ENCODE peak calls at places on chromosomes 4 and X, in five cellular contexts. Z is neuronal stem cell, Y is H9, T is mesendoderm, D is trophoblast cell. P is an unnamed sample.

GRCh38 chr4:2318885-2319284 is 57.0 kb upstream of the MXD4 start:
- DNase-seq in D (no peak), Y (no peak), Z (no peak), T (no peak), P (no peak)

GRCh38 chr4:165964591-165964990 is 91.6 kb downstream of the TLL1 start:
- DNase-seq in T (no peak), Z (no peak), D (peak), Y (no peak), P (no peak)

GRCh38 chrX:152601848-152602616 is 35.7 kb upstream of the GABRQ start:
- DNase-seq in T (peak), Y (peak), D (no peak), Z (no peak), P (no peak)

GRCh38 chr4:2796261-2797187 is 3.6 kb downstream of the SH3BP2 start:
- DNase-seq in Y (no peak), T (no peak), Z (no peak), D (peak), P (peak)

GRCh38 chr4:77149789-77150188 is 7.2 kb upstream of the CCNG2 start:
- DNase-seq in D (no peak), Z (no peak), T (no peak), Y (no peak), P (no peak)

GRCh38 chr4:14783011-14783877 is 219.0 kb upstream of the CPEB2 start:
- DNase-seq in T (no peak), Z (no peak), Y (no peak), D (no peak), P (peak)

GRCh38 chrX:18895157-18895952 is 88.6 kb downstream of the PHKA2 start:
- DNase-seq in T (no peak), D (peak), Y (peak), Z (no peak), P (peak)

GRCh38 chr4:151117371-151117962 is 18.0 kb downstream of the RPS3A start:
- DNase-seq in Z (peak), D (peak), T (peak), Y (peak), P (peak)

GRCh38 chr4:152454398-152455011 is 81.4 kb downstream of the FBXW7 start:
- DNase-seq in D (peak), Z (no peak), T (no peak), Y (no peak), P (peak)

GRCh38 chrX:73863268-73863667 is 300.3 kb downstream of the CHIC1 start:
- DNase-seq in Z (no peak), D (no peak), T (no peak), Y (no peak), P (no peak)

DNA sequence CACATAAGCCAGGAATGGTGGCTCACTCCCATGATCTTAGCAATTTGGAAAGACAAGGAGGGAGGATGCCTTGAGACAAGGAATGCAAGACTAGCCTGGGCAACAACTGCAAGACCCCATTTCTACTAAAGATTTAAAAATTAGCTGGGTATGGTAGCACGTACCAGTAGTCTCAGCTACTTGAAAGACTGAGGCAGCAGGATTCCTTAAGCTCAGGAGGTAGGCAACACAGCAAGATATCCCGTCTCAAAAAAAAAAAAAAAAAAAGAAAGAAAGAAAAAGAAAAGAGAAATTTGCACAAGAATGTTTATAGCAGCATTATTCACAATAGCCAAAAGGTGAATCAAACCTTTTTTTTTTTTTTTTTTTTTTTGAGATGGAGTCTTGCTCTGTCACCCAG is 29.7 kb downstream of the PDS5A start:
- DNase-seq in Z (no peak), Y (no peak), T (no peak), D (no peak), P (no peak)
- H3K23ac ChIP-seq in Z (no peak), Y (no peak), T (no peak), D (no peak), P (peak)

GRCh38 chr4:155954939-155955338 is 1.3 kb upstream of the CTSO start:
- DNase-seq in T (no peak), Z (no peak), Y (no peak), D (no peak), P (peak)

GRCh38 chr4:155960522-155960921 is 6.9 kb upstream of the CTSO start:
- DNase-seq in Z (no peak), Y (no peak), D (no peak), T (no peak), P (peak)

GRCh38 chr4:155961575-155961974 is 7.9 kb upstream of the CTSO start:
- DNase-seq in T (no peak), D (no peak), Z (no peak), Y (no peak), P (no peak)

GRCh38 chr4:155962697-155963096 is 9.0 kb upstream of the CTSO start:
- DNase-seq in T (no peak), D (no peak), Z (no peak), Y (no peak), P (no peak)

DNA sequence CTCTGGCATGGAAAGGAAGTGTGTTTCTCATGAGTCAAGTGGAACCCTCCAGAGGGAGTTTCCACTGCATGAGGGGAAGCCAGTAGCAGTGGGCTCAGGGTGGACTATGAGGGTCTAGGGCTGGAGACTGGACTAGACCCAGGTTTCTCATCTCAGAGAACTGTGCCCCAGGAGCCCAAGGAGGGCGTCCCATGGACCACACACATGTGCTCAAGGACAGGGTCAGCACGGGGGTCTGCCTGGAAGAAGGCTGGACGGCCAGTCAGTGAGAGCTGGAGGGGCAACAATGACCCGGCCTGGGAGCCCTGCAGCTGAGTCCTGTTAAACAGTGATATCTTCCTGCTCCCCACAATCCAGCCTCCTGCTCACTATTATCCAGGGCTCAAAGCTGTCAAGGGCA is 5.8 kb upstream of the CTSO start:
- DNase-seq in D (no peak), Y (no peak), T (no peak), Z (no peak), P (no peak)
- H4K8ac ChIP-seq in D (no peak), Y (no peak), T (no peak), Z (no peak), P (no peak)

GRCh38 chrX:35006361-35006760 is 63.8 kb downstream of the FAM47B start:
- DNase-seq in Z (no peak), Y (no peak), T (no peak), D (no peak), P (no peak)
- H3K27ac ChIP-seq in Z (no peak), Y (no peak), T (no peak), D (no peak), P (no peak)

GRCh38 chr4:25913851-25914669 is at the start of gene SMIM20:
- DNase-seq in Y (peak), Z (peak), T (peak), D (peak), P (peak)
- H3K23ac ChIP-seq in Y (no peak), Z (no peak), T (peak), D (no peak), P (peak)

DNA sequence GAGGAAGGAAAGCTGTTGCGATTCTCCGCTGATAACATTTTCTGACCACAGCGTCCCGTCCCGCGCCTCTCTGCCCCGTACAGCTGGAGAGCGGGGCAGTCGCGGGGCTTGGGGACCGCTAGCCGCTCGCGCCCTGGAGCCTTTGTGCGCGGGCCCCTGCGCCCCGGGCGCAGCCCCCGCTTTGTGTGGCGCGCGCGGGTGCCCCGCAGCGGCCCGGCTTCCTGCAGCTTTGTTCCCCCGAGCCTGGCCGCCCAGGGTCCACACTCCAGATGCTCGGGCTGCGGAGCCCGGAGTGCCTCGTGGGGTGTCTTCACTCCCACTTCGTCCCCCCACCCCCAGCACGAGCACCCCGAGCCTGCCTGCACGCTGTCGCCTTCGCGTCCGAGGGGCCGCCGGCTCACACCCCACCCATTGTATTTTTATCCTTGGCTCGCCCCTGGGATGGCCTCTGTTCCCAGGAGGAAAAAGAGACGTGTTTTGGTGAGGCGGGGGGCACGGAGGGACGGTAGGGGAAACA is 535 bp downstream of the TMEM131L start:
- DNase-seq in Z (no peak), T (no peak), Y (no peak), D (no peak), P (no peak)
- H4K8ac ChIP-seq in Z (peak), T (no peak), Y (no peak), D (no peak), P (peak)

DNA sequence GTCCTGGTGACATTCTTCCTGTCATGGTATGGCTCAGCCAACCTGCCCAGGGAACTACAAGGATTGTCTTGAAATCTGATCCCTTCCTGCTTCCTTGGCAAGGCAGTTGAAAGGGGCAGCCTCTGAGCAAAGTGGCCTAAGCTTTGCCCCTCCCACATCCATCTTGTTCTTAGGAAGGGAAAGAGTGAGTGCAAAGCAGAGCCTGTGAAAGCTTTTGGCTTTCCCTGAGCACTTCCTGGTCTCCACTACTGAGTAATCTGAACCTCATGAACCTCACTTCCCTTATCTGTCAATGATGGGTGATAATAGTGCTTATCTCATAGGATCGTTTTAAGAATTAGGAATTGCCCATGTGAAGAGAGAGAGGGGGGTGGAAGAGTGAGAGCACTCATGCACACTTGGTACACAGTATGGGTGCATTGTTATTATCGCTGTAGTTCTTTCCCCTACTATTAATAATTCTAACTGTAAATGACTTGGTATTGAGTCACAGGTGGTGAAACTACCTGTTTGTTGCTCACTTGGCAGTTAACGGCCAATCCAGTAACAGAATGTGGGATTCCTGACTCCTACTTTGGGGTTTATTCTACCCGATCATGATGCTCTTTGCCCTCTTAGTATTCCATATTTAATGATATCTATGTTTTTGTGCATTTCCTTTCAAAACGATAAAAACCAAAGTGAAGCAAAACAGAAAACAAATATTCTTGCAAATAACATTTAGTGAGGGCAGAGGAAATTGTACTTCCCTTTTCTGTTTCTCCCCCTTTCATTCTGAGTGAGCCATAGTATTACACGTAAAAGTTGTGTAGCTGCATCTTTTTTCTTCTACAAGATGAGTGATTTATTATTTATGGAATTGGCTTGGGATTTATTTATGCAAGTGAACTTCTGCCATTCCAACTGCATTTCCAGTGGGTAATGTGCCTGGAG is 109.6 kb downstream of the AFF2 start:
- DNase-seq in T (peak), Y (peak), D (no peak), Z (peak), P (no peak)
- H3K27ac ChIP-seq in T (no peak), Y (no peak), D (no peak), Z (no peak), P (no peak)

DNA sequence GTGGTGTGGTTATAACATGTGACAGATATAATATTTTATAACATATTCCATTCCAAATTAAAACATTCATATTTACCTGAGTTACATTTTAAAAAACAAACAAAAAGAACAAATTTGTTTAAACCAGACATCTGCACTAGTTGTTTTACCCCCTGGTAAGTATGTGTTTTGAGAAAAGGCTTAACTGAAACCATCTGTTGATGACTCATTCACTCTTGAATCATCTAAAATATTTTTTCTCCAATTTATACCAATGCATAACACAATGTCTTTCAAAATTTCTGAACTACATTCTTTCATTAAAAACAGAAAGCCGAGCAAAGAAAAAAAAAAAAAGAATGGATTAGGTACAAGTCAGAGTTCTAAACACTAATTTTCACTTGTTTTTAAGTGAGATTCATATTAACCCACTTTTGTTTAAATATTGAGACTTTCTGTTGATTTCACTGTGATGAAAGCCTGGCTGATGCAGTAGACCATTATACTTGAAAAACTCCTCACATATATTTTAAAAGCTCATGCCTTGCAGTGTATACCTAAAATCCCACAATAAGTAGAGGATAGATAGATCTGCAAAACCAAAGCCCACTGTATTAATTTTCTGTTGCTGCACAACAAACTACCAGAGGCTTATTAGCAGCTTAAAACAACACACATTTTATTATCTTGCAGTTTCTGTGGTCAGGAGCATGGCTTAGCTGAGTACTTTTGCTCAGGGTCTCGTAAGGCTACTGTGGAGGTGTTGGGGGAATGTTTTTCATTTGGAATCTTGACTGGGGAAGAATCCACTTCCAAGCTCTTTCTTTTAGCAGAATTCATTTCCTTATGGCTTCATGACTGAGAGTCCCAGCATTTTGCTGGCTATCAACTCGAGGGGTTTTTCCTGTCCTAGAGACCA is 221.5 kb downstream of the PCDH18 start:
- DNase-seq in Y (no peak), D (no peak), T (no peak), Z (no peak), P (peak)
- H3K23ac ChIP-seq in Y (no peak), D (no peak), T (no peak), Z (no peak), P (peak)

GRCh38 chr4:53713767-53714166 is 122.5 kb upstream of the LNX1 start:
- DNase-seq in Z (no peak), T (no peak), Y (no peak), D (peak), P (no peak)

GRCh38 chr4:53714377-53715140 is 123.3 kb upstream of the LNX1 start:
- DNase-seq in Y (no peak), D (no peak), T (no peak), Z (no peak), P (peak)

GRCh38 chr4:53712326-53712725 is 121.0 kb upstream of the LNX1 start:
- DNase-seq in Z (no peak), T (no peak), D (no peak), Y (no peak), P (no peak)

GRCh38 chr4:53711916-53712315 is 120.6 kb upstream of the LNX1 start:
- DNase-seq in Y (no peak), T (no peak), Z (no peak), D (no peak), P (no peak)

DNA sequence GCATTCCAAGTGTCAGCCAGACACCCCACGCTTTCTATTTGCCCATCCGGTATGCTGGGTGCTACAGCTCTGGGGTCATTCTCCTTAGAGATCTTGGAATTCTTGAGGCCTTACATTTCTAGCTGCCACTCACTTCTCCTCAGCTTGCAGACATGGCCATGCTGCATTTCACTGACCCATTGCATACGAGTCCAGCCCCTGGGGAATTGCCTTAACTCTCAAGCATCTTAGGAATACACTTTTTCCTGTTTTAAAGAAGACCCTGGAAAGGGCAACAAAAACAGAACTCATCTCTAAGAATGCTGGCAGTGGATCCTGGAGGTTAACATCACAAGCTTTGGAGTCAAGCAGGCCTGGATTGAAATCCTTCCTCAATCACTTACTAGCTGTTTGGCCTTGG is 122.0 kb upstream of the LNX1 start:
- DNase-seq in Y (no peak), Z (no peak), D (no peak), T (no peak), P (no peak)
- H4K8ac ChIP-seq in Y (no peak), Z (no peak), D (no peak), T (no peak), P (no peak)